ENCODE peak calls at places on chromosomes 1 and 21, in seven cellular contexts. E is GM10248; A is Caki2; Q is foreskin fibroblast; P is H4; G is DMS79 treated with DMSO at 0.1 percent for 48 hours; W is stimulated activated CD8-positive, alpha-beta memory T cell treated with anti-CD3 and anti-CD28 coated beads, Interleukin-15, amount 100 ng/mL, for 4 hours. S is an unnamed sample.

GRCh38 chr1:40034869-40035268 is 5.7 kb upstream of the CAP1 start:
- DNase-seq in E (no peak), A (no peak), Q (no peak), P (no peak), G (no peak), W (no peak), S (no peak)

GRCh38 chr1:151325646-151326429 is 1.4 kb downstream of the PI4KB start:
- DNase-seq in E (no peak), A (no peak), Q (peak), P (no peak), G (no peak), W (no peak), S (no peak)

GRCh38 chr21:32653326-32653901 is 41.2 kb upstream of the CFAP298 start:
- DNase-seq in E (peak), A (peak), Q (peak), P (peak), G (peak), W (no peak), S (no peak)

GRCh38 chr1:29527314-29528004 is 291.1 kb downstream of the PTPRU start:
- DNase-seq in E (no peak), A (no peak), Q (no peak), P (no peak), G (no peak), W (no peak), S (no peak)

GRCh38 chr1:29653034-29653810 is 416.9 kb downstream of the PTPRU start:
- DNase-seq in E (no peak), A (no peak), Q (no peak), P (no peak), G (no peak), W (no peak), S (no peak)

GRCh38 chr1:62841587-62842169 is 57.7 kb downstream of the ATG4C start:
- DNase-seq in E (peak), A (peak), Q (peak), P (peak), G (peak), W (no peak), S (peak)

GRCh38 chr1:51564124-51564523 is 45.1 kb upstream of the EPS15 start:
- DNase-seq in E (peak), A (peak), Q (peak), P (no peak), G (no peak), W (no peak), S (peak)

GRCh38 chr1:26991310-26992116 is 2.0 kb upstream of the TRNP1 start:
- DNase-seq in E (peak), A (peak), Q (peak), P (no peak), G (no peak), W (no peak), S (no peak)

GRCh38 chr1:30879940-30880339 is 28.6 kb downstream of the SDC3 start:
- DNase-seq in E (no peak), A (no peak), Q (no peak), P (no peak), G (peak), W (no peak), S (no peak)

GRCh38 chr1:220922951-220923350 is 43.7 kb downstream of the HLX start:
- DNase-seq in E (no peak), A (no peak), Q (no peak), P (no peak), G (no peak), W (no peak), S (no peak)

GRCh38 chr1:216722841-216723240 is 388 bp downstream of the ESRRG start:
- DNase-seq in E (no peak), A (no peak), Q (peak), P (no peak), G (no peak), W (no peak), S (no peak)

GRCh38 chr1:28540651-28541050 is 12.2 kb upstream of the TRNAU1AP start:
- DNase-seq in E (no peak), A (peak), Q (peak), P (no peak), G (no peak), W (no peak), S (no peak)

GRCh38 chr1:59718064-59718988 is 96.4 kb upstream of the HOOK1 start:
- DNase-seq in E (no peak), A (no peak), Q (no peak), P (no peak), G (no peak), W (no peak), S (no peak)

GRCh38 chr21:25170681-25171080 is 436.6 kb downstream of the MRPL39 start:
- DNase-seq in E (no peak), A (no peak), Q (no peak), P (peak), G (no peak), W (no peak), S (no peak)

GRCh38 chr1:180193371-180194047 is 36.6 kb upstream of the LHX4 start:
- DNase-seq in E (no peak), A (no peak), Q (no peak), P (no peak), G (no peak), W (no peak), S (no peak)

GRCh38 chr1:180123463-180123936 is 31.2 kb upstream of the QSOX1 start:
- DNase-seq in E (no peak), A (no peak), Q (peak), P (no peak), G (no peak), W (no peak), S (no peak)

GRCh38 chr1:219676012-219676770 is 63.3 kb upstream of the ZC3H11B start:
- DNase-seq in E (no peak), A (no peak), Q (peak), P (no peak), G (no peak), W (no peak), S (no peak)

GRCh38 chr1:155454096-155454495 is 108.5 kb downstream of the ASH1L start:
- DNase-seq in E (no peak), A (no peak), Q (peak), P (no peak), G (no peak), W (no peak), S (no peak)

GRCh38 chr1:238892612-238893011 is 493.8 kb upstream of the CHRM3 start:
- DNase-seq in E (no peak), A (peak), Q (no peak), P (peak), G (no peak), W (no peak), S (no peak)

GRCh38 chr1:201028473-201028889 is 5.0 kb upstream of the KIF21B start:
- DNase-seq in E (no peak), A (no peak), Q (no peak), P (no peak), G (no peak), W (no peak), S (no peak)

GRCh38 chr1:25658791-25659431 is 42.3 kb downstream of the MAN1C1 start:
- DNase-seq in E (no peak), A (no peak), Q (no peak), P (no peak), G (no peak), W (no peak), S (no peak)

GRCh38 chr1:186722711-186723309 is 42.6 kb upstream of the PTGS2 start:
- DNase-seq in E (peak), A (peak), Q (peak), P (peak), G (no peak), W (no peak), S (no peak)

GRCh38 chr1:156766288-156767100 is 841 bp upstream of the PRCC start:
- DNase-seq in E (no peak), A (peak), Q (peak), P (no peak), G (no peak), W (no peak), S (no peak)

GRCh38 chr21:26884436-26884835 is 39.2 kb upstream of the ADAMTS1 start:
- DNase-seq in E (no peak), A (no peak), Q (no peak), P (no peak), G (no peak), W (no peak), S (no peak)

S was measured in stimulated activated effector memory CD8-positive, alpha-beta T cell treated with anti-CD3 and anti-CD28 coated beads, Interleukin-12 subunit alpha, Interleukin-12 subunit beta, amount 100 ng/mL, for 72 hours.